ENCODE peak calls at places on chromosomes 6 and 20, in ten cellular contexts. One of them, this sample, is unnamed.

GRCh38 chr6:44642870-44643522 is 255.5 kb downstream of the CDC5L start:
- DNase-seq in upper lobe of right lung: no peak
- DNase-seq in breast epithelium: no peak
- DNase-seq in tibial artery: peak; percentile 35
- DNase-seq in psoas muscle: no peak
- DNase-seq in lower lobe of right lung: no peak
- DNase-seq in GM12864: no peak
- DNase-seq in uterus: no peak
- DNase-seq in cardiac muscle cell: no peak
- DNase-seq in sigmoid colon: no peak
- DNase-seq in this sample: no peak

GRCh38 chr6:111921108-111921507 is 47.9 kb upstream of the FYN start:
- DNase-seq in upper lobe of right lung: no peak
- DNase-seq in lower lobe of right lung: no peak
- DNase-seq in cardiac muscle cell: no peak
- DNase-seq in GM12864: no peak
- DNase-seq in tibial artery: no peak
- DNase-seq in sigmoid colon: no peak
- DNase-seq in breast epithelium: no peak
- DNase-seq in psoas muscle: no peak
- DNase-seq in uterus: no peak
- DNase-seq in this sample: no peak

GRCh38 chr6:75347797-75348610 is 63.4 kb upstream of the TMEM30A start:
- DNase-seq in psoas muscle: no peak
- DNase-seq in uterus: no peak
- DNase-seq in tibial artery: no peak
- DNase-seq in breast epithelium: no peak
- DNase-seq in GM12864: no peak
- DNase-seq in lower lobe of right lung: no peak
- DNase-seq in sigmoid colon: no peak
- DNase-seq in cardiac muscle cell: no peak
- DNase-seq in upper lobe of right lung: no peak
- DNase-seq in this sample: no peak

GRCh38 chr6:44712353-44713147 is 325.0 kb downstream of the CDC5L start:
- DNase-seq in cardiac muscle cell: no peak
- DNase-seq in upper lobe of right lung: no peak
- DNase-seq in uterus: no peak
- DNase-seq in GM12864: no peak
- DNase-seq in tibial artery: no peak
- DNase-seq in lower lobe of right lung: no peak
- DNase-seq in breast epithelium: no peak
- DNase-seq in psoas muscle: no peak
- DNase-seq in sigmoid colon: no peak
- DNase-seq in this sample: no peak

GRCh38 chr6:160031442-160031841 is 62.6 kb downstream of the IGF2R start:
- DNase-seq in upper lobe of right lung: no peak
- DNase-seq in cardiac muscle cell: no peak
- DNase-seq in breast epithelium: no peak
- DNase-seq in uterus: no peak
- DNase-seq in lower lobe of right lung: no peak
- DNase-seq in GM12864: peak; percentile 12
- DNase-seq in tibial artery: no peak
- DNase-seq in psoas muscle: no peak
- DNase-seq in sigmoid colon: no peak
- DNase-seq in this sample: no peak

GRCh38 chr6:53310751-53311585 is 37.8 kb downstream of the ELOVL5 start:
- DNase-seq in uterus: no peak
- DNase-seq in cardiac muscle cell: no peak
- DNase-seq in sigmoid colon: no peak
- DNase-seq in lower lobe of right lung: no peak
- DNase-seq in GM12864: no peak
- DNase-seq in tibial artery: no peak
- DNase-seq in upper lobe of right lung: no peak
- DNase-seq in breast epithelium: no peak
- DNase-seq in psoas muscle: no peak
- DNase-seq in this sample: no peak

GRCh38 chr6:124927806-124928205 is 34.4 kb upstream of the RNF217 start:
- DNase-seq in breast epithelium: no peak
- DNase-seq in tibial artery: no peak
- DNase-seq in psoas muscle: no peak
- DNase-seq in sigmoid colon: no peak
- DNase-seq in upper lobe of right lung: no peak
- DNase-seq in lower lobe of right lung: no peak
- DNase-seq in uterus: no peak
- DNase-seq in cardiac muscle cell: no peak
- DNase-seq in GM12864: no peak
- DNase-seq in this sample: no peak

GRCh38 chr6:134593442-134593841 is 275.5 kb upstream of the SGK1 start:
- DNase-seq in lower lobe of right lung: no peak
- DNase-seq in breast epithelium: no peak
- DNase-seq in uterus: no peak
- DNase-seq in cardiac muscle cell: no peak
- DNase-seq in upper lobe of right lung: no peak
- DNase-seq in tibial artery: no peak
- DNase-seq in GM12864: no peak
- DNase-seq in sigmoid colon: no peak
- DNase-seq in psoas muscle: no peak
- DNase-seq in this sample: no peak

GRCh38 chr20:1964659-1965405 is 29.0 kb downstream of the PDYN start:
- DNase-seq in lower lobe of right lung: no peak
- DNase-seq in cardiac muscle cell: no peak
- DNase-seq in uterus: no peak
- DNase-seq in upper lobe of right lung: no peak
- DNase-seq in breast epithelium: no peak
- DNase-seq in GM12864: no peak
- DNase-seq in psoas muscle: no peak
- DNase-seq in tibial artery: no peak
- DNase-seq in sigmoid colon: peak; percentile 30
- DNase-seq in this sample: no peak
- H3K4me3 ChIP-seq in lower lobe of right lung: no peak overlapping the region
- H3K4me3 ChIP-seq in cardiac muscle cell: no peak overlapping the region
- H3K4me3 ChIP-seq in uterus: no peak overlapping the region
- H3K4me3 ChIP-seq in upper lobe of right lung: peak overlapping the region; percentile 17
- H3K4me3 ChIP-seq in breast epithelium: no peak overlapping the region
- H3K4me3 ChIP-seq in GM12864: no peak overlapping the region
- H3K4me3 ChIP-seq in psoas muscle: peak overlapping the region; percentile 39
- H3K4me3 ChIP-seq in tibial artery: no peak overlapping the region
- H3K4me3 ChIP-seq in sigmoid colon: no peak overlapping the region
- H3K4me3 ChIP-seq in this sample: no peak overlapping the region

GRCh38 chr20:961768-962167 is 40.3 kb downstream of the RSPO4 start:
- DNase-seq in breast epithelium: no peak
- DNase-seq in lower lobe of right lung: no peak
- DNase-seq in cardiac muscle cell: no peak
- DNase-seq in tibial artery: no peak
- DNase-seq in uterus: no peak
- DNase-seq in GM12864: no peak
- DNase-seq in psoas muscle: no peak
- DNase-seq in upper lobe of right lung: no peak
- DNase-seq in sigmoid colon: no peak
- DNase-seq in this sample: no peak

GRCh38 chr20:959996-960615 is 42.0 kb downstream of the RSPO4 start:
- DNase-seq in tibial artery: no peak
- DNase-seq in upper lobe of right lung: no peak
- DNase-seq in cardiac muscle cell: no peak
- DNase-seq in breast epithelium: no peak
- DNase-seq in sigmoid colon: no peak
- DNase-seq in uterus: no peak
- DNase-seq in GM12864: no peak
- DNase-seq in psoas muscle: no peak
- DNase-seq in lower lobe of right lung: no peak
- DNase-seq in this sample: no peak

GRCh38 chr20:956330-956951 is 40.3 kb upstream of the ANGPT4 start:
- DNase-seq in sigmoid colon: peak; percentile 75
- DNase-seq in GM12864: peak; percentile 8
- DNase-seq in psoas muscle: peak; percentile 81
- DNase-seq in cardiac muscle cell: peak; percentile 83
- DNase-seq in upper lobe of right lung: peak; percentile 81
- DNase-seq in uterus: peak; percentile 36
- DNase-seq in lower lobe of right lung: peak; percentile 78
- DNase-seq in breast epithelium: peak; percentile 66
- DNase-seq in tibial artery: peak; percentile 76
- DNase-seq in this sample: peak; percentile 81

GRCh38 chr20:957544-957943 is 41.4 kb upstream of the ANGPT4 start:
- DNase-seq in GM12864: no peak
- DNase-seq in upper lobe of right lung: no peak
- DNase-seq in lower lobe of right lung: no peak
- DNase-seq in tibial artery: no peak
- DNase-seq in uterus: no peak
- DNase-seq in sigmoid colon: no peak
- DNase-seq in psoas muscle: peak; percentile 6
- DNase-seq in breast epithelium: no peak
- DNase-seq in cardiac muscle cell: no peak
- DNase-seq in this sample: no peak

DNA sequence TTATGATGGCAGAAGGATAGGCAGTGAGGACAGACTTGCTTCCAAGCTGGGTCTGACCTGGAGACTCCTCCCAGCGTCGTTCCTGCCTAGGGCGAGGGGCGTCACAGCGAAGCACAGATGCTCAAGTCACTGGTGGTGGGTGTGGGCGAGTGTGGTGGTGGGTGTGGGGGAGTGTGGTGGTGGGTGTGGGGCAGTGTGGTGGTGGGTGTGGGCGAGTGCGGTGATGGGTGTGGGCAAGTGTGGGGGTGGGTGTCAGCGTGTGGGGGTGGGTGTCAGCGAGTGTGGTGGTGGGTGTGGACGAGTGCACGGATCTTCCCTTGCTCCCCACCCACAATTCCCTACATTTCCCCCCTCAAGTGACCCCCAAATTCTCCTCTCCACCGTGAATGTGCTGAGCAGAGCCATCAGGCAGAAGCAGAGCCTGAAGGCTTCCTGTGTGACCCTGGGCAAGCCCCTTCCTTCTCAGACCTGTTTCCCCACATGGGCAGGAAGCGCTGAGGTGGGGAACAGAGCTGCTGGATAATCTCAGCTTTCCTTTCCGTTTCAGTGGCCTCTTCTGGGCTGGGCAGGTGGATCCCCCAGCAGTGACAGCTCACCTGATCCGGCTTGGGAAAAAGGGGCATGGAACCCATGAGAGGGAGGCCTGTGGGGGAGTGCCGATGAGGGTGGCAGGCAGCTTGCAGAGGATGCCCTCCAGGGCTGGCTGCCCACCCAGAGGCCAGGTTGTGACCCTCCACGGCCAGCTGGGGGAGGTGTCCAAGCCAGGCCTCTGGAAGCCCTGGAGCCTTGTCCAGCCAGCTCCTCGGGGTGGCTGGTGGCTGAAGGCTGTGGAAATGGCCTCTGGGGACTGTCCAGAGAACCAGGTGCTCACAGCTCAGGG is 42.9 kb downstream of the RSPO4 start:
- DNase-seq in psoas muscle: no peak
- DNase-seq in tibial artery: no peak
- DNase-seq in cardiac muscle cell: no peak
- DNase-seq in lower lobe of right lung: no peak
- DNase-seq in upper lobe of right lung: no peak
- DNase-seq in uterus: no peak
- DNase-seq in GM12864: no peak
- DNase-seq in breast epithelium: no peak
- DNase-seq in sigmoid colon: no peak
- DNase-seq in this sample: no peak
- TF ChIP-seq CTCF in psoas muscle: no peak
- TF ChIP-seq CTCF in tibial artery: no peak
- TF ChIP-seq CTCF in cardiac muscle cell: no peak
- TF ChIP-seq CTCF in lower lobe of right lung: no peak
- TF ChIP-seq CTCF in upper lobe of right lung: no peak
- TF ChIP-seq CTCF in uterus: no peak
- TF ChIP-seq CTCF in GM12864: no peak
- TF ChIP-seq CTCF in breast epithelium: no peak
- TF ChIP-seq CTCF in sigmoid colon: no peak
- TF ChIP-seq CTCF in this sample: no peak

GRCh38 chr6:90413396-90413795 is 116.8 kb upstream of the BACH2 start:
- DNase-seq in upper lobe of right lung: no peak
- DNase-seq in cardiac muscle cell: no peak
- DNase-seq in uterus: no peak
- DNase-seq in GM12864: no peak
- DNase-seq in lower lobe of right lung: no peak
- DNase-seq in tibial artery: no peak
- DNase-seq in sigmoid colon: no peak
- DNase-seq in breast epithelium: no peak
- DNase-seq in psoas muscle: no peak
- DNase-seq in this sample: no peak

GRCh38 chr6:90415178-90415577 is 118.5 kb upstream of the BACH2 start:
- DNase-seq in tibial artery: no peak
- DNase-seq in uterus: no peak
- DNase-seq in cardiac muscle cell: no peak
- DNase-seq in sigmoid colon: no peak
- DNase-seq in upper lobe of right lung: no peak
- DNase-seq in breast epithelium: no peak
- DNase-seq in psoas muscle: no peak
- DNase-seq in lower lobe of right lung: no peak
- DNase-seq in GM12864: no peak
- DNase-seq in this sample: no peak

GRCh38 chr6:90413867-90414266 is 117.2 kb upstream of the BACH2 start:
- DNase-seq in lower lobe of right lung: no peak
- DNase-seq in sigmoid colon: no peak
- DNase-seq in cardiac muscle cell: peak; percentile 77
- DNase-seq in uterus: no peak
- DNase-seq in psoas muscle: no peak
- DNase-seq in breast epithelium: no peak
- DNase-seq in GM12864: no peak
- DNase-seq in tibial artery: no peak
- DNase-seq in upper lobe of right lung: no peak
- DNase-seq in this sample: no peak

GRCh38 chr6:90412538-90413369 is 116.1 kb upstream of the BACH2 start:
- DNase-seq in psoas muscle: no peak
- DNase-seq in lower lobe of right lung: no peak
- DNase-seq in tibial artery: no peak
- DNase-seq in breast epithelium: no peak
- DNase-seq in upper lobe of right lung: no peak
- DNase-seq in sigmoid colon: no peak
- DNase-seq in GM12864: no peak
- DNase-seq in cardiac muscle cell: no peak
- DNase-seq in uterus: no peak
- DNase-seq in this sample: no peak

GRCh38 chr6:90414352-90414751 is 117.7 kb upstream of the BACH2 start:
- DNase-seq in GM12864: no peak
- DNase-seq in tibial artery: no peak
- DNase-seq in lower lobe of right lung: no peak
- DNase-seq in psoas muscle: no peak
- DNase-seq in uterus: no peak
- DNase-seq in breast epithelium: no peak
- DNase-seq in sigmoid colon: no peak
- DNase-seq in cardiac muscle cell: no peak
- DNase-seq in upper lobe of right lung: no peak
- DNase-seq in this sample: no peak
- H3K4me3 ChIP-seq in GM12864: no peak overlapping the region
- H3K4me3 ChIP-seq in tibial artery: no peak overlapping the region
- H3K4me3 ChIP-seq in lower lobe of right lung: no peak overlapping the region
- H3K4me3 ChIP-seq in psoas muscle: no peak overlapping the region
- H3K4me3 ChIP-seq in uterus: no peak overlapping the region
- H3K4me3 ChIP-seq in breast epithelium: no peak overlapping the region
- H3K4me3 ChIP-seq in sigmoid colon: no peak overlapping the region
- H3K4me3 ChIP-seq in cardiac muscle cell: no peak overlapping the region
- H3K4me3 ChIP-seq in upper lobe of right lung: no peak overlapping the region
- H3K4me3 ChIP-seq in this sample: no peak overlapping the region

DNA sequence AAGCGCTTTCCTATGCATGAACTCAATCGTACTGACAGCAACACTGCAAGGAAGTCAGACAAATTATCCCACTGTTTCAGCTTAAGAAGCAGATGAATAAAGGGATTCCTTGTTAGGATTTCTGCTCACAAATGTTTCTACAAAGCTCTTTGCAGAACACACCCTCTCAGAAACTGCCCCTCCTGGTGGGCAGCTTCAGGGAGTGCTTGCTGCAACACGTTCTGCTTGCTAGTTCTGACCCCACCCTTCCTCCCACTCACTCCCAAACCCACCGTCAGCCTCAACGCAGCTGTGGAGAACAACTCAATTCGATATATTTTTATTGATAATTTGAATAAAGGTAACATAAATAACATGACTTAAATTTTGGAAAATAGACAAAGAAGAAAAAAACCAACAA is 250.8 kb upstream of the PRDM1 start:
- DNase-seq in cardiac muscle cell: peak; percentile 57
- DNase-seq in breast epithelium: no peak
- DNase-seq in upper lobe of right lung: no peak
- DNase-seq in lower lobe of right lung: no peak
- DNase-seq in psoas muscle: no peak
- DNase-seq in sigmoid colon: no peak
- DNase-seq in uterus: no peak
- DNase-seq in tibial artery: no peak
- DNase-seq in GM12864: no peak
- DNase-seq in this sample: peak; percentile 48
- TF ChIP-seq CTCF in cardiac muscle cell: no peak
- TF ChIP-seq CTCF in breast epithelium: no peak
- TF ChIP-seq CTCF in upper lobe of right lung: peak; percentile 22
- TF ChIP-seq CTCF in lower lobe of right lung: peak; percentile 26
- TF ChIP-seq CTCF in psoas muscle: no peak
- TF ChIP-seq CTCF in sigmoid colon: no peak
- TF ChIP-seq CTCF in uterus: no peak
- TF ChIP-seq CTCF in tibial artery: no peak
- TF ChIP-seq CTCF in GM12864: peak; percentile 61
- TF ChIP-seq CTCF in this sample: peak; percentile 65